ENCODE peak calls at places on chromosomes 3 and 15, in four cellular contexts. F, L, B and I are unnamed samples. For H3K36me3, the result is how much of the 10 kb centered on the place peaks cover.

GRCh38 chr3:62665627-62666433 is 209.4 kb downstream of the CADPS start:
- DNase-seq in L (no peak), F (peak), B (no peak), I (peak)

GRCh38 chr15:83200162-83200561 is 7.5 kb downstream of the HDGFL3 start:
- DNase-seq in F (no peak), L (no peak), B (no peak), I (no peak)

GRCh38 chr3:45199837-45200648 is 26.0 kb downstream of the TMEM158 start:
- DNase-seq in B (no peak), F (no peak), L (no peak), I (no peak)

GRCh38 chr15:61755461-61755860 is 304.8 kb downstream of the VPS13C start:
- DNase-seq in F (no peak), B (no peak), L (no peak), I (no peak)

GRCh38 chr15:29835301-29835700 is 13.0 kb upstream of the TJP1 start:
- DNase-seq in L (no peak), B (no peak), F (no peak), I (peak)

GRCh38 chr3:126131881-126132750 is 48.2 kb upstream of the SLC41A3 start:
- DNase-seq in L (peak), F (peak), B (peak), I (peak)

GRCh38 chr3:53842436-53843194 is 3.6 kb downstream of the CHDH start:
- DNase-seq in L (peak), F (peak), B (no peak), I (peak)

GRCh38 chr15:27902680-27903385 is 196.3 kb downstream of the OCA2 start:
- DNase-seq in L (no peak), B (no peak), F (no peak), I (no peak)

GRCh38 chr15:85725019-85725418 is 69.7 kb downstream of the KLHL25 start:
- DNase-seq in B (no peak), L (peak), F (no peak), I (no peak)

GRCh38 chr15:37053070-37053653 is 47.2 kb downstream of the MEIS2 start:
- DNase-seq in L (no peak), F (no peak), B (no peak), I (no peak)

GRCh38 chr3:49805367-49805782 is 2.3 kb downstream of the INKA1 start:
- DNase-seq in L (peak), B (peak), F (peak), I (peak)

GRCh38 chr15:101349497-101349951 is 54.5 kb upstream of the SNRPA1 start:
- DNase-seq in L (no peak), B (no peak), F (peak), I (no peak)

GRCh38 chr15:79682851-79683288 is 213.9 kb downstream of the MTHFS start:
- DNase-seq in F (no peak), B (no peak), L (no peak), I (no peak)

GRCh38 chr3:98557324-98558010 is 25.7 kb downstream of the GPR15 start:
- DNase-seq in L (no peak), F (no peak), B (no peak), I (no peak)

GRCh38 chr15:98035134-98035533 is 74.6 kb downstream of the ARRDC4 start:
- DNase-seq in F (no peak), B (no peak), L (no peak), I (no peak)

GRCh38 chr3:112333386-112334334 is 704 bp downstream of the CD200 start:
- DNase-seq in B (peak), L (peak), F (no peak), I (peak)

GRCh38 chr3:188433526-188433855 is 279.5 kb downstream of the LPP start:
- DNase-seq in B (no peak), F (no peak), L (no peak), I (no peak)

GRCh38 chr3:178260887-178261286 is 275.3 kb upstream of the KCNMB2 start:
- DNase-seq in F (peak), L (peak), B (no peak), I (peak)

GRCh38 chr3:47370887-47371697 is 9.7 kb upstream of the PTPN23 start:
- DNase-seq in B (peak), L (no peak), F (peak), I (no peak)

GRCh38 chr3:180855364-180855763 is 57.1 kb upstream of the FXR1 start:
- DNase-seq in F (no peak), B (no peak), L (no peak), I (no peak)

GRCh38 chr3:159158213-159158612 is 356.4 kb downstream of the MFSD1 start:
- DNase-seq in L (no peak), F (no peak), B (no peak), I (peak)

GRCh38 chr3:66748175-66748876 is 247.5 kb upstream of the LRIG1 start:
- DNase-seq in F (no peak), L (no peak), B (no peak), I (no peak)

GRCh38 chr3:107425033-107425432 is 47.8 kb downstream of the CCDC54 start:
- DNase-seq in L (no peak), F (no peak), B (no peak), I (no peak)

GRCh38 chr15:98754283-98755022 is 106.1 kb downstream of the IGF1R start:
- DNase-seq in B (no peak), L (no peak), F (no peak), I (peak)

GRCh38 chr15:36465304-36465703 is 114.1 kb upstream of the CDIN1 start:
- DNase-seq in F (no peak), B (no peak), L (no peak), I (no peak)

GRCh38 chr15:82539690-82540054 is 585 bp downstream of the RPS17 start:
- DNase-seq in F (peak), B (no peak), L (no peak), I (peak)

GRCh38 chr3:175107231-175107630 is 248.1 kb downstream of the NAALADL2 start:
- DNase-seq in F (no peak), B (no peak), L (no peak), I (no peak)

GRCh38 chr3:17442332-17443049 is 299.9 kb downstream of the TBC1D5 start:
- DNase-seq in B (no peak), L (no peak), F (no peak), I (no peak)

GRCh38 chr3:46692566-46692983 is 904 bp downstream of the ALS2CL start:
- DNase-seq in B (no peak), F (peak), L (no peak), I (no peak)

GRCh38 chr15:84915011-84915958 is 30.8 kb downstream of the SLC28A1 start:
- DNase-seq in B (no peak), L (peak), F (peak), I (peak)

GRCh38 chr3:71122641-71123040 is 460.9 kb downstream of the FOXP1 start:
- DNase-seq in F (no peak), L (no peak), B (no peak), I (peak)

GRCh38 chr3:161274691-161275298 is 53.7 kb downstream of the NMD3 start:
- DNase-seq in B (no peak), F (peak), L (no peak), I (peak)

GRCh38 chr3:171840831-171841619 is 2.1 kb upstream of the TMEM212 start:
- DNase-seq in F (no peak), B (no peak), L (no peak), I (peak)

GRCh38 chr3:58824285-58824684 is 157.7 kb upstream of the FAM3D start:
- DNase-seq in L (no peak), B (no peak), F (peak), I (peak)

GRCh38 chr15:26102988-26103387 is 239.9 kb upstream of the ATP10A start:
- DNase-seq in B (no peak), L (no peak), F (no peak), I (no peak)

GRCh38 chr15:90918835-90919234 is 13.5 kb downstream of the HDDC3 start:
- DNase-seq in F (no peak), B (peak), L (no peak), I (peak)
- H3K36me3 ChIP-seq in F (under half), B (half or more), L (under half), I (under half)

GRCh38 chr15:92924216-92924615 is 24.1 kb downstream of the CHD2 start:
- DNase-seq in L (no peak), F (no peak), B (no peak), I (no peak)

GRCh38 chr15:92917606-92918407 is 17.7 kb downstream of the CHD2 start:
- DNase-seq in B (peak), L (peak), F (peak), I (peak)

GRCh38 chr15:92920595-92921169 is 20.6 kb downstream of the CHD2 start:
- DNase-seq in L (no peak), F (no peak), B (no peak), I (no peak)

GRCh38 chr15:92922405-92923002 is 22.4 kb downstream of the CHD2 start:
- DNase-seq in L (no peak), F (no peak), B (no peak), I (no peak)

DNA sequence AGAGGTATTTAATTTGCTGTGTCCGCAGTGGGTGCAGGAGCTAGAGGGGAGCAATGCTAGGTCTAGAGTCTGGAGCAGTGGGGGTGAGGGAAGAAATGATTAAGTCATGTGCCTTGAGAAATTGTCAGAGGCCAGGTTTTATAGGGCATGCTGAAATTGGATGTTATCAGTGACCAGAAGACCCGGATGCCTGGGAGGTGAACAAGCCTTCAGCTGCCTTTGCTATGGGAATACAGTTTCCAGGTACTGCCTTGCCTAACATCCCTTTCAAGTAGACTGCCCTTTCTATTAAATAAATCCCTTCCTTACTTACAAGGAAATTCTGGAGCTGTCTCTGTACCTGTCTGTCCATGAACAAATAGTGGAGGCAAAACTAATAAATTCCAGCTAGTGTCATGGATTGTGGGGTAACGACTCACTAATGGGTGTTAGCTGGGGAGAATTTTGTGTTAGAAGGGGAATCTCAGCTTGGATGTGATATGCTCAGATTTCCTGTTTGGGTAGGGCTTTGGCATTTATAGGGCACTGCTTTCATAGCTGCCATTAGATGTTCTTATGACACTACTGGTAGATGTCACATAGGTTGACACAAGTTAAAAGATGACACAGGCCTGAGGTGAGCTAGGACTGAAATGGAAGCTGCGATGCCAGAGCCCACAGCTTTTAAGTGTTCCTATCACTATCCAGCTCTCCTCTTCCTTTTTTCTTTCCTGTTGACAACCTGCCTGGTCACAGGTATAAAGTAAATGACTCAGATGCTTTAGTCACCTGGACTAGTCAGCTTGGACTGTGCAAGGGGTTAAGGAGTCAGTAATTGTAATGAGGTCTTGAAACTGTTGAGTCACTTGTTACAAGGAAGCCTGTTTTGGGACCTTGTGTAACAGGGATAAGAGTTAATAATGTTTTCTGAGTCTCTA is 21.3 kb downstream of the CHD2 start:
- DNase-seq in B (no peak), L (no peak), F (no peak), I (no peak)
- TF ChIP-seq POLR2A in B (no peak), L (no peak), F (peak), I (no peak)

DNA sequence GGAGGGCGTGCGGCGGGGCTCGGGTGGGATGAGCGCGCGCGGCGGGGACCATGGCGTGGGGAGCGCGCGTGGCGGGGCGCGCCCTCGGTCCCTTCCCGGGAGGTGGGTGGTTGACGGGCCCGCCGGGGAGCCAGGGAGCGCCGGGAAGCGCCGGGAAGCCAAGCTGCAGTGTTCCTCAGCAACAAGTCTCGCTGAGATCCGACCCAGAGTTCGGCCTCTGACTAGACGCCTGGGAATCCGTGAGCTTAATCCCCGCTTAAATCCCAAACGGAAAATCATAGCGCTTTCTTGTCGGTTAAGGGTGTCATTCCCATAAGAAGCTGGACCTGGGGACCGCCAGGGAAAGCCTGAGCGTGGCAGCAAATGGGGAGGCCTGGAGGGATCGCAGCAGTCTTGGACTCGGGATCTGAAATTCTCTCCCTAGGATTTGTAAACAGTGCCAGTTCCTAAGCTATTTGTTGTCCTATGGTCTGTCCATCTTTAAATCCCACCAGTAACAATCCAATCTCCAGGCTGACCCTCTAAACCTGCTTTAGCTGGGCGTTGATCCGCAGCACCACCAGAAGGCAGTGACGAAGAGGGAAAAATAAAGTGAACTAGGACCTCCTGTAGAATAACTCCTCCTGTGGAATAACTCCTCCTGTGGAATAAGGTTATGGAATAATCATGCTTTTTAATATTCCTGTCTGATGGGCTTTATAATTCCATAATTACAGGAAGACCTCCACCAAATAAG is 560 bp upstream of the NEDD4 start:
- DNase-seq in B (no peak), L (no peak), F (no peak), I (no peak)
- TF ChIP-seq CTCF in B (no peak), L (no peak), F (no peak), I (no peak)

DNA sequence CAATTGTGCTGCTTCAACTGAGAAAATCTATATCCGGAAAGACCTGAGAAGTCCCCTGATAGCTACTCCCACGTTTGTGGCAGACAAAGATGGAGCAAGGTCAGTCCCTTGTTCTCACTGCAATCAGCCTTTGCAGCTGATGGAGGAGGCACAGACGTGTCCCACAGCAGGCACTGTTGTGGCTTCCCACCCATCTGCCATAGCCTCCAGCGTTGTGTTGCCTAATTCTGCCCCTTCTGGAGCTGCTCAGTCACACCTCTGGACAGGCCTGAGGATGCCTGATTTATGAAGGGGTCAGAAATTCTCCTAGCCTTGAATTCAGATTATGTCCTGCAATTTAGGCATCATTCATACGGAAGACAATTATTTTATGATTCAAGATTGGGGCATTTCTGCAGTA is 41.9 kb downstream of the MRPS25 start:
- DNase-seq in L (no peak), B (no peak), F (no peak), I (no peak)
- H3K36me3 ChIP-seq in L (under half), B (half or more), F (under half), I (under half)

DNA sequence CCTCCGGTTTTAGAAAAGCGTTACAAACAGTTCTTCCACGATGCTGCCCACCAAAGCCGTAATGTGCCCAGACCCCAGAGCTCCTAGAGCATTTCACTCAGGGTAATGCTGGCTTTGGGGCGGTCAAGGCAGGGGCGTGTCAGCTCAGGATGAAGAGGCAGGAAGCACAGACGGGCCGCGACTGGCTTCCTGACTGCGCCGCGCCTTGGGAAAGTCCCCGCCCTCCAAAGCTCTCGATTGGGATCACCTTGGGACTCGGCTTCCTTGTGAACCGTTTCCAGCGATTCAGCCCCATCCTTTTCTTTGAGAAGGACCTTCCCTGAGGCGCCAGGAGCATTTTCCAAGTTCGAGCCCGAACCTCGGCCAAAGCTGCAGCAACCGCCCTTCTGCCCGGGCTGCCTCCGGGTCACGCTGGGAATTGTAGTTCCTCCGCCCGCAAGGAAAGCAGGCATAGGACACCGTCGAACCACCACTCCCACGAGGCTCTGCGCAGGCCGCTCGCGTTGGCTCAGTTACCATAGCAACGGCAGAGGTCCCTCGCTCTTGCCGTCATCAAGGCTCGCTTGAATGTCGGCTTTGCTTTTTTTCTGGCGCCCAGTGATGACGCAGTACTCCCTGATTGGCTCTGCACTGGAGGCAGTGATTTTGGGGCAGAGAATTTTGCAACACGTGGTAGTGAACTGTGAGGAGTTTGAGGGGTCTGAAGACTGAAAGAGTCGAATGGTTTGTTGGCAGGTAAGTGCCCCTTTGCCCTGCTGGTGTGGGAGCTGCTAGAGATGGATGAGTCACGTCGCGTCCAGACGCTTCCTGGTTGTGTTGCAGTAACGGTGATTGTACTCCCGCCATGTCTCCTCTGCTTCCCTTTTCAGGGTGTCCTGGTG is at the start of the genes CCDC191 and QTRT2:
- DNase-seq in L (peak), F (peak), B (peak), I (peak)
- TF ChIP-seq POLR2A in L (no peak), F (peak), B (peak), I (no peak)

GRCh38 chr3:133830071-133830470 is 24.5 kb downstream of the SRPRB start:
- DNase-seq in B (no peak), L (no peak), F (no peak), I (no peak)

GRCh38 chr3:133833880-133834620 is 28.4 kb downstream of the SRPRB start:
- DNase-seq in B (no peak), F (no peak), L (no peak), I (no peak)

GRCh38 chr3:133832802-133833144 is 27.2 kb downstream of the SRPRB start:
- DNase-seq in F (no peak), L (no peak), B (no peak), I (no peak)

GRCh38 chr3:133833267-133833666 is 27.7 kb downstream of the SRPRB start:
- DNase-seq in B (no peak), L (no peak), F (no peak), I (no peak)

DNA sequence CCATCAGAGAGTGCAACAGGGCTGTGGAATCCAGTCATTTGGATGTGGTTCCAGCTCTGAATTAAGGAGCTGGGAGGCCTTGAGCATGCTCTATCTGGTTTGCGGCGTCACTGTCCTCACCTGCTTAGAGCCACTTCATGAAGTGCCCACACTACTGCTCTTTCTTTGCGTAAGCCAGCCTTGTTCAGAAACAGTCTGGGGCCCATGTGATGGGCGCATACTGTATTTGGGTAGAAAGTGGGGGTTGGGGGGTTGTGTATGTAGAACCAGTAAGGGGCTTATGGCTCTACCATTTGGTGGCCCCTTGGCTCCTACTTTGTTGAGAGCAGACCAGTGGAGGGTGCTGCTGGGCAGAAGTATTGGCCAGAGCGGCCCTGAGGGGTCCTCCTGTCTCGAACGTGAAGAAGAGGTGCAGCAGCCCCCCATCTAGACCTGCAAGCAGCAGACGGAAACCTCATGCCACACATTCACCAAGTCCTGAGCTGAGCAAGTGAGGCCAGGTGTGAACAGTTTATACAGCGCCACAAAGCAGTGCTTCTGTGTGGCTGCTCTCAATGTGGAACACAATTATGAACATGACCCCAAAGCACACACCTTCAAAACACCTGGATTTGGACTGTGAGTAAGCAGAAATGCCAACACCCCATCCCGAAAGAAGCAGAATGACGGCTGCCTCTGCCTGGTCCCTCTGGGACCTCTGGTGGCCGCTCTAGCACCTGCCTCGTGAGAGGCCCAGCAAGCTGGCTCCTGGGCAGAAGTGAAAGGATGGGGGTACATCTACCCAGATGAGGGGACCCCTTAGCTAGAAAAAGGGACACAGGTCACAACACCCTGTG is 26.6 kb downstream of the SRPRB start:
- DNase-seq in F (no peak), L (no peak), B (no peak), I (no peak)
- TF ChIP-seq CTCF in F (no peak), L (no peak), B (no peak), I (no peak)